ENCODE peak calls at places on chromosomes 5 and 9, in eight cellular contexts. R, L, M, J, A, B, O and Y are unnamed samples.

GRCh38 chr9:2478421-2478820 is 143.2 kb upstream of the VLDLR start:
- DNase-seq in R (no peak), L (no peak), M (no peak), J (no peak), A (no peak), B (no peak), O (no peak), Y (no peak)

GRCh38 chr5:50325237-50325832 is 115.8 kb downstream of the EMB start:
- DNase-seq in R (peak), L (no peak), M (peak), J (peak), A (no peak), B (no peak), O (peak), Y (no peak)

GRCh38 chr5:177462021-177462670 is 11.3 kb downstream of the DBN1 start:
- DNase-seq in R (no peak), L (no peak), M (no peak), J (no peak), A (no peak), B (no peak), O (no peak), Y (no peak)

GRCh38 chr9:33426843-33427293 is 20.5 kb downstream of the AQP3 start:
- DNase-seq in R (no peak), L (no peak), M (no peak), J (no peak), A (no peak), B (no peak), O (no peak), Y (no peak)

GRCh38 chr9:96618209-96619108 is 1.2 kb downstream of the CDC14B start:
- DNase-seq in R (no peak), L (no peak), M (peak), J (no peak), A (no peak), B (peak), O (peak), Y (no peak)

GRCh38 chr9:89278997-89279739 is 31.8 kb upstream of the CKS2 start:
- DNase-seq in R (no peak), L (peak), M (peak), J (peak), A (no peak), B (peak), O (peak), Y (no peak)

GRCh38 chr9:106441283-106441682 is 421.7 kb upstream of the ZNF462 start:
- DNase-seq in R (no peak), L (no peak), M (no peak), J (no peak), A (no peak), B (no peak), O (no peak), Y (no peak)

GRCh38 chr9:87310827-87311564 is 186.7 kb upstream of the DAPK1 start:
- DNase-seq in R (no peak), L (no peak), M (no peak), J (no peak), A (no peak), B (no peak), O (no peak), Y (no peak)

GRCh38 chr5:15501057-15501791 is 1.2 kb downstream of the FBXL7 start:
- DNase-seq in R (no peak), L (no peak), M (peak), J (peak), A (no peak), B (no peak), O (peak), Y (no peak)

GRCh38 chr5:67215592-67216471 is 19.2 kb upstream of the CD180 start:
- DNase-seq in R (peak), L (no peak), M (peak), J (no peak), A (peak), B (no peak), O (no peak), Y (no peak)

GRCh38 chr9:4665357-4665756 is 923 bp downstream of the SPATA6L start:
- DNase-seq in R (no peak), L (no peak), M (peak), J (no peak), A (no peak), B (no peak), O (no peak), Y (no peak)

GRCh38 chr9:4668604-4669003 is 2.3 kb upstream of the SPATA6L start:
- DNase-seq in R (no peak), L (no peak), M (no peak), J (no peak), A (no peak), B (no peak), O (no peak), Y (no peak)

GRCh38 chr9:4667681-4668080 is 1.4 kb upstream of the SPATA6L start:
- DNase-seq in R (no peak), L (no peak), M (no peak), J (no peak), A (peak), B (no peak), O (no peak), Y (no peak)

GRCh38 chr9:4663956-4664355 is 1.9 kb downstream of the PLPP6 start:
- DNase-seq in R (no peak), L (no peak), M (no peak), J (no peak), A (no peak), B (no peak), O (no peak), Y (no peak)

GRCh38 chr9:4666042-4666699 is at the start of gene SPATA6L:
- DNase-seq in R (peak), L (no peak), M (peak), J (peak), A (peak), B (no peak), O (peak), Y (peak)
- TF ChIP-seq CTCF in R (peak), L (peak), M (no peak), J (no peak), A (no peak), B (peak), O (no peak), Y (no peak)

GRCh38 chr5:79535477-79536192 is 21.7 kb upstream of the HOMER1 start:
- DNase-seq in R (no peak), L (no peak), M (peak), J (no peak), A (no peak), B (no peak), O (no peak), Y (no peak)
- TF ChIP-seq CTCF in R (no peak), L (no peak), M (peak), J (peak), A (no peak), B (no peak), O (no peak), Y (peak)

DNA sequence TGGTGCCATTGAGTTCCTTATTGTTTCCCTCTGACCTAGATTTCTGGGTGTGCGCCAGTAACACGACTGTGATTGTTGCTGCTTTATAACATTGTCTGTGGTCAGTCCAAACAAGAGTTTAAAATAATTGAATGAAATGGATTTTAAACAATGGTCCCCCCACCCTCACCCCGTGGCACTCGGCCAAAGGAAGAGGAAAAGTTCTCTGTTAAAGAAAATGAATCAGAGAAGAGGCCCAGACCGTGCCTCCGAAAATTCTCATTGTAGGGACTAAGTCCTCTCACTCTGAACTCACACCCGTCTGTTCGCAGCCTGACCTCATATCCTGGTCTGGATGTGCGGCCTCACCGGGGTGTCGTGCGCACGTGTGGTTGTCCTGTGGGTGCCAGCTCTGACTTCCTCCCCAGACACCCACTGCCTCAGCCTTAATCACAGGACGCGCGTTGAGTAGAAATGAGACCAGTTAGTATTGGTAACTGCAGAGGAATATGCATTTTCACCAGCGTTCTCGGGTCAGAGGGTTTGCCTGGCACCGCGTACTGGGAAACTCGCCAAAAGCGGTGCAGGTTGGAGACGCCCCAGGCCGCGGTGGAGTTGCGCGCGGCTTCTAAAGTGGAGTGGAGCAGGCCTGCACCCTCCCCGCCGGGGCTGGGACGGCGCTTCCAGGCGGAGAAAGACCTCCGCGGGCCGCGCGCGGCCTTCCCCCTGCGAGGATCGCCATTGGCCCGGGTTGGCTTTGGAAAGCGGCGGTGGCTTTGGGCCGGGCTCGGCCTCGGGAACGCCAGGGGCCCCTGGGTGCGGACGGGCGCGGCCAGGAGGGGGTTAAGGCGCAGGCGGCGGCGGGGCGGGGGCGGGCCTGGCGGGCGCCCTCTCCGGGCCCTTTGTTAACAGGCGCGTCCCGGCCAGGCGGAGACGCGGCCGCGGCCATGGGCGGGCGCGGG is at the start of gene ABL1:
- DNase-seq in R (peak), L (no peak), M (peak), J (peak), A (peak), B (peak), O (peak), Y (peak)
- TF ChIP-seq CTCF in R (no peak), L (no peak), M (no peak), J (no peak), A (no peak), B (no peak), O (no peak), Y (no peak)

GRCh38 chr5:5704352-5704751 is 281.9 kb downstream of the ICE1 start:
- DNase-seq in R (no peak), L (no peak), M (no peak), J (no peak), A (no peak), B (no peak), O (no peak), Y (no peak)

GRCh38 chr5:5695266-5695665 is 272.8 kb downstream of the ICE1 start:
- DNase-seq in R (no peak), L (no peak), M (no peak), J (no peak), A (no peak), B (no peak), O (no peak), Y (no peak)

GRCh38 chr5:5700549-5700948 is 278.1 kb downstream of the ICE1 start:
- DNase-seq in R (no peak), L (no peak), M (no peak), J (no peak), A (no peak), B (no peak), O (no peak), Y (no peak)

GRCh38 chr5:5702934-5703333 is 280.5 kb downstream of the ICE1 start:
- DNase-seq in R (no peak), L (no peak), M (no peak), J (no peak), A (no peak), B (no peak), O (no peak), Y (no peak)

GRCh38 chr5:5699062-5699461 is 276.6 kb downstream of the ICE1 start:
- DNase-seq in R (no peak), L (no peak), M (no peak), J (no peak), A (no peak), B (no peak), O (no peak), Y (no peak)
- TF ChIP-seq CTCF in R (peak), L (no peak), M (no peak), J (peak), A (no peak), B (no peak), O (no peak), Y (no peak)